ENCODE peak calls at places on chromosomes 11 and 22, in four cellular contexts. B is WERI-Rb-1, T is GM23338, D is keratinocyte. N is an unnamed sample.

GRCh38 chr11:19196458-19196857 is 5.3 kb downstream of the CSRP3 start:
- DNase-seq in B (no peak), D (no peak), T (no peak), N (no peak)

GRCh38 chr11:124863826-124864165 is 1.4 kb upstream of the ROBO3 start:
- DNase-seq in D (no peak), T (peak; percentile 51), B (no peak), N (peak; percentile 88)

GRCh38 chr11:76119779-76120178 is 86.5 kb downstream of the WNT11 start:
- DNase-seq in D (no peak), T (no peak), B (no peak), N (no peak)

GRCh38 chr11:72553748-72554147 is 119.4 kb upstream of the CLPB start:
- DNase-seq in T (peak; percentile 79), B (peak; percentile 63), D (no peak), N (peak; percentile 64)

GRCh38 chr22:34639911-34640310 is 426.0 kb upstream of the ISX start:
- DNase-seq in T (no peak), D (no peak), B (no peak), N (no peak)

GRCh38 chr11:62295504-62295903 is 3.4 kb downstream of the SCGB1D4 start:
- DNase-seq in B (no peak), T (peak; percentile 47), D (no peak), N (peak; percentile 34)

GRCh38 chr22:37749223-37749622 is 52.4 kb downstream of the TRIOBP start:
- DNase-seq in D (no peak), B (no peak), T (no peak), N (no peak)

GRCh38 chr11:2789331-2789730 is 89.5 kb upstream of the KCNQ1OT1 start:
- DNase-seq in B (peak; percentile 7), D (no peak), T (no peak), N (peak; percentile 37)

GRCh38 chr11:45507916-45508315 is 157.5 kb downstream of the CHST1 start:
- DNase-seq in T (no peak), B (no peak), D (no peak), N (no peak)

GRCh38 chr11:30653606-30654005 is 67.5 kb upstream of the MPPED2 start:
- DNase-seq in T (peak; percentile 30), D (no peak), B (no peak), N (no peak)

DNA sequence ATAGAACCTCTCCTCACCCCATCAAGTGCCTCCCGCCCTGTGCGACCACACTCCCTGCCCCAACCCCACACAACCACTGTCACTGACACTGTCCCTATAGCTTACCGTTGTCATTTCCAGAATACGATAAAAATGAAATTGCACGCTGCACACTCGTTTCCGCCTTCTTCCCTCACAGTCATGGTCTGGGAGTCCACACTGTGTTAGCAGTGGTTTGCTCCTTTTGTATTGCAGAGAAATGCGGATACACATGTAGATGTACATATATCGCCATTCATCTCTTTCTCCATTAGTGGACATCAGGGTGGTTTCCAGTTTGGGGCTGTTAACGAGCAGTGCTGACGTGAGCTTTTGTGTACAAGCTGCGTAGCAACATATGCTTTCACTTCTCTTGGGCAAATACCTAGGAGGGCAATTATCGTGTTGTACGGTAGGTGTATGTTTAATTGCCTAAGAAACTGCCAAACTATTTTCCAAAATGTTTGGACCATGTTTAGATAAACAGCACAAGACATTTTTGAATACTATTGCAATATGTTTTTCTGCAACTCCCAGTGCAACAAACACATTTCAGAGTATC is 59.2 kb upstream of the CD5 start:
- DNase-seq in B (no peak), D (no peak), T (no peak), N (no peak)
- H3K4me3 ChIP-seq in B (no peak overlapping the region), D (no peak overlapping the region), T (no peak overlapping the region), N (no peak overlapping the region)

DNA sequence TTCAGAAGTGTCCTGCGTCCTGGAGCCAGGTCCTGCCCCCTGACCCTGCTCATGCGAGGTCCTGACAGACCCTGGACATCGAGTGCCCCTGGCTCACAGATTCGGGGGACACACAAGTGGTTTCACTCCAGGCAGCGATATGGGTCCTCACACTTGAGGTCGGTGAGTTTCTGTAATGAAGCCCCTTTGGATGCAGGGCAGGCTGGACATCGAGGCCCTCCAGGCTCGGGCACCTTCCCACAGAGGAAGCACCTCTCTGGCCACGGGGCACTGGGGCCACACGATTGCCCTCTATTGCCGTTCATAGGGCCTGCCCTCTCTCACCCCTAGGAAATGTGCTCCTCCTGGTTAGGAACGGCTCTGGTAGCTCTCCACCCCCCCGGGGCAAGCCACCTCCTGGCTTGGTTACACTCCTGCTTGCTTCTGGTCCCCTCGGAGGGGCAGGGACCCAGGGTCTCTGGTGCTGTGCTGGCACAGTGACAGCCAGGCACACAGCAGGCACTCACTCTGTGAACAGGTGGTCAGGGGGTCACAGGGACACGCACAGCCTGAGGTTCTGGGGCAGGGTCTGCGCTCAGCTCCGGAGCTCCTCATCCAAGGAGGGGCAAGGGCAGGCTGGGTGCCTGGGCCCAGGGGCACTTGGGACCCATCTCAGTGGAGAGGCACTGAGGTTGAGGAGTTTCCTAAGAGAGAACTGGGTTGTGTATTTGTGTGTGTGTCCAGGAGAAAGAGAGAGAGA is 907.7 kb downstream of the BRD1 start:
- DNase-seq in D (no peak), B (no peak), T (no peak), N (peak; percentile 30)
- H3K27me3 ChIP-seq in D (no peaks in the 10 kb centered on the region), B (no peaks in the 10 kb centered on the region), T (no peaks in the 10 kb centered on the region), N (no peaks in the 10 kb centered on the region)

GRCh38 chr11:94494200-94494545 is 389 bp downstream of the ANKRD49 start:
- DNase-seq in D (no peak), T (no peak), B (no peak), N (no peak)

GRCh38 chr11:94493443-94494199 is at the start of the genes ANKRD49 and MRE11:
- DNase-seq in B (peak; percentile 97), T (peak; percentile 99), D (peak; percentile 90), N (peak; percentile 82)

DNA sequence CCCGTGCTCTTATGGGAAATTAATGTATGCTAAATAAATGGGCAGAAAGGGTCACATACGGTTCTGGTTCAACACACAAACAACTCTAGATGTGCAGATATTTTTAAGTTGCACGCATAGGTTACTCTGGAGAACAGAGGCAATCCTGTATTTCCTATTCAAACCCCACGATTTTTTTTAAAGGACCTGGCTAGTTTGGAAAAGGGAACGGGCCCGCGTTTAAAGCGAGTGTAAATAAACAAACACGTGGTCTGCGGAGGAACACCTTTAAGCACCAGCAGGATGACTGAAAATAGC is 550 bp downstream of the MRE11 start:
- DNase-seq in B (no peak), D (no peak), T (no peak), N (no peak)
- H3K4me3 ChIP-seq in B (peak overlapping the region; percentile 98), D (peak overlapping the region; percentile 93), T (peak overlapping the region; percentile 61), N (peak overlapping the region; percentile 74)

GRCh38 chr22:50000587-50001387 is 11.8 kb downstream of the IL17REL start:
- DNase-seq in D (no peak), B (no peak), T (no peak), N (peak; percentile 55)
- H3K27me3 ChIP-seq in D (peaks cover under 1% of the 10 kb centered on the region), B (no peaks in the 10 kb centered on the region), T (peaks cover 15% of the 10 kb centered on the region), N (peaks cover 16% of the 10 kb centered on the region)

GRCh38 chr22:40813912-40814315 is 5.2 kb downstream of the SLC25A17 start:
- DNase-seq in T (no peak), B (no peak), D (no peak), N (no peak)

GRCh38 chr22:40819741-40820140 is 595 bp upstream of the SLC25A17 start:
- DNase-seq in B (peak; percentile 18), D (no peak), T (peak; percentile 8), N (peak; percentile 28)

GRCh38 chr22:40818747-40819662 is at the start of gene SLC25A17:
- DNase-seq in T (peak; percentile 97), B (peak; percentile 87), D (peak; percentile 17), N (peak; percentile 97)

GRCh38 chr22:40818192-40818746 is 877 bp downstream of the SLC25A17 start:
- DNase-seq in B (no peak), D (no peak), T (no peak), N (no peak)

DNA sequence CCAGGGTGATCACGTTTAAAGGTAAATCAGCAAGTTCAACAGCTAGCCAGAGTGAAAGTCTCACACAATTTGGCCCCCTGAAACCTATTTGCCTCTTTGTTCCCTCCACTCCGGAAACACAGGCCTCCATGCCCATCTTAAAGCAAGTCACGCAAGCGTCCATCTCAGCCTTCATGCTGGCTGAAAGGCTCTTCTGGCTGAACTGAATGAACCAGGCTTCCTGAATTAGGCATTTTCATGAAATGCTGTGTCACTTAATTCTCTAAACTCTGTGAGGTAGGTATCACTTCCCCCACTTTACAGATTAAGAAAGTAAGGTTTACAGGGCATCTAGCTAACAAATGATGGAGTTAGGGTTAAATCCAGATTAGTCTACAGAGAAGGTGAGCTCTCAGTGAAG is 1.4 kb downstream of the SLC25A17 start:
- DNase-seq in B (no peak), T (no peak), D (no peak), N (no peak)
- H3K4me3 ChIP-seq in B (no peak overlapping the region), T (peak overlapping the region; percentile 100), D (peak overlapping the region; percentile 95), N (no peak overlapping the region)

GRCh38 chr22:48605856-48606255 is 1221.8 kb downstream of the BRD1 start:
- DNase-seq in D (no peak), B (no peak), T (no peak), N (no peak)

GRCh38 chr22:48606684-48607307 is 1220.9 kb downstream of the BRD1 start:
- DNase-seq in D (no peak), B (no peak), T (no peak), N (no peak)

GRCh38 chr22:48602805-48603518 is 1224.7 kb downstream of the BRD1 start:
- DNase-seq in D (no peak), T (no peak), B (no peak), N (no peak)

GRCh38 chr22:48605125-48605524 is 1222.5 kb downstream of the BRD1 start:
- DNase-seq in B (no peak), T (no peak), D (no peak), N (no peak)

DNA sequence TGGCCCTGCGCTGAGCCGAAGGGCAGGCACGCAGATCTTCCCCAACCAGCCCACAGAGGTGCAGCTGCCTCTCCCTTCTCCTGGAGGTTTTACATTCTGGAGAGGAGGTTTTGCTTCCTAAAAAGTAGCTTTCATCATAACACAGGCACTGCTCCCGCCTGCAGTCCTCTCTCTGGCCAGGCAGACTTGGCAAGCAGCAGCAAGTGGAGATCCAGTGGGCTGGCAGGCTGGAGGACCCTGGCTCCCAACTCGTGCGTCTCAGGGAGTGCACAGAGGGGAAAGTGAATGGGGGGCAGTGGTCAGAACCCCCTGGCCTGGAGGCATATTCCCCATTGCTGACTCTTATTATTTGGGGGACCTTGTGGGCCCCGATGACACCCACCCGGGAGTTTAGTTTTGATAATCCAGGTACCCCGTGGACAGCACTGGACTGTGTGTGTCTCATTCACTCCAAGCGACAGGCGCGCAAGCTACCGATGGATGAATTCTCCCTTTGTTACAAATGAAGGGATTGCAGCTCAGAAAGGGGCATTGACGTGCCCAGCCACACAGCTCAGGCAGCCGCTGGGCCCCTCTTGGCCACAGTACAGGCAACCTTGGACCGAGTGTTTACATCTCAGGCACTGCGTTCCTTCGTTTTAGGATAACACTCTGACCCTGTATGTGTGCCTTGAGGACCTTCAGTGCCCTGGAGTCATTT is 1223.9 kb downstream of the BRD1 start:
- DNase-seq in T (no peak), D (no peak), B (no peak), N (no peak)
- H3K27me3 ChIP-seq in T (no peaks in the 10 kb centered on the region), D (no peaks in the 10 kb centered on the region), B (no peaks in the 10 kb centered on the region), N (no peaks in the 10 kb centered on the region)

DNA sequence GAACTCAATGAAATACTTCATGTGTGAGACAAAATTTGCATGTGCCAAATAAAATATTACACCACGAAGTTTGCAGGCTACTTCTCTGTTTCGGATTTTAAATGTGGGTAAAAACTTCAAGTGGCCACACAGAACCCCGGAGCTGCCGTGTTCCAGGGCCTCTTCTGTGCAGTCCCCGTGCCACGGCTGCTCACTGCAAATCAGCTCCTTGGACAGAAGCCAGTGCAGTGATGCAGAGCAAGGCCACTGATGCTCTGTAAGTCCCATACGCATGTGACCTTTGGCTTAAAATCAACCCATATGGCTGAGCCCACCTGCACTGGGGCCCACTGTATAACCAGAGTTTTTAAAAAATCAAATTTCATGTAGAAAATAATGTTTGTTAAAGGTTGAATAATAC is 1309.4 kb downstream of the TBC1D22A start:
- DNase-seq in T (no peak), D (no peak), B (peak; percentile 30), N (no peak)
- H3K4me3 ChIP-seq in T (no peak overlapping the region), D (no peak overlapping the region), B (no peak overlapping the region), N (no peak overlapping the region)

GRCh38 chr11:78493413-78493975 is 75.9 kb upstream of the GAB2 start:
- DNase-seq in D (no peak), T (no peak), B (no peak), N (no peak)
- H3K27me3 ChIP-seq in D (no peaks in the 10 kb centered on the region), T (no peaks in the 10 kb centered on the region), B (no peaks in the 10 kb centered on the region), N (no peaks in the 10 kb centered on the region)